ENCODE peak calls at places on chromosomes 1 and 21, in nine cellular contexts. N is Peyer's patch, J is heart left ventricle, D is sigmoid colon, C is A549, M is transverse colon, I is esophagus squamous epithelium, L is body of pancreas, X is tibial nerve. U is an unnamed sample.

GRCh38 chr1:202578565-202578964 is 131.7 kb downstream of the SYT2 start:
- DNase-seq in N (no peak), J (no peak), D (no peak), C (no peak), M (no peak), I (no peak), L (no peak), X (no peak), U (no peak)

GRCh38 chr1:75548721-75549480 is 62.0 kb downstream of the SLC44A5 start:
- DNase-seq in N (no peak), J (no peak), D (no peak), C (no peak), M (no peak), I (no peak), L (no peak), X (no peak), U (no peak)

GRCh38 chr1:200739499-200740290 is 1.0 kb downstream of the CAMSAP2 start:
- DNase-seq in N (no peak), J (peak; percentile 87), D (peak; percentile 74), C (peak; percentile 33), M (peak; percentile 76), I (no peak), L (peak; percentile 78), X (peak; percentile 68), U (peak; percentile 62)

GRCh38 chr1:85654066-85654782 is 54.0 kb downstream of the ZNHIT6 start:
- DNase-seq in N (no peak), J (no peak), D (no peak), C (no peak), M (no peak), I (no peak), L (no peak), X (no peak), U (no peak)

GRCh38 chr1:205480349-205481278 is 23.9 kb upstream of the CDK18 start:
- DNase-seq in N (peak; percentile 21), J (no peak), D (no peak), C (no peak), M (no peak), I (no peak), L (no peak), X (no peak), U (no peak)

GRCh38 chr1:201461193-201461657 is 7.8 kb downstream of the PHLDA3 start:
- DNase-seq in N (no peak), J (no peak), D (peak; percentile 91), C (peak; percentile 84), M (peak; percentile 47), I (no peak), L (peak; percentile 35), X (no peak), U (no peak)

GRCh38 chr1:205630241-205630640 is 1.6 kb downstream of the ELK4 start:
- DNase-seq in N (no peak), J (no peak), D (no peak), C (no peak), M (no peak), I (no peak), L (no peak), X (no peak), U (no peak)

GRCh38 chr1:93620169-93620840 is 61.3 kb downstream of the BCAR3 start:
- DNase-seq in N (no peak), J (no peak), D (peak; percentile 48), C (no peak), M (no peak), I (no peak), L (no peak), X (no peak), U (no peak)

GRCh38 chr1:196355206-196355786 is 252.9 kb downstream of the KCNT2 start:
- DNase-seq in N (no peak), J (no peak), D (no peak), C (peak; percentile 5), M (no peak), I (no peak), L (no peak), X (no peak), U (no peak)

GRCh38 chr1:165844933-165845332 is 17.5 kb downstream of the UCK2 start:
- DNase-seq in N (no peak), J (no peak), D (no peak), C (no peak), M (no peak), I (no peak), L (no peak), X (no peak), U (no peak)

GRCh38 chr1:230421485-230421884 is 4.6 kb downstream of the PGBD5 start:
- DNase-seq in N (no peak), J (no peak), D (no peak), C (no peak), M (no peak), I (no peak), L (no peak), X (no peak), U (no peak)

GRCh38 chr1:200887036-200887435 is 7.7 kb upstream of the INAVA start:
- DNase-seq in N (no peak), J (no peak), D (peak; percentile 25), C (no peak), M (no peak), I (no peak), L (no peak), X (no peak), U (no peak)

GRCh38 chr1:226082587-226082917 is 20.0 kb downstream of the H3-3A start:
- DNase-seq in N (no peak), J (no peak), D (no peak), C (no peak), M (no peak), I (no peak), L (no peak), X (no peak), U (no peak)

GRCh38 chr1:226085675-226086074 is 23.2 kb downstream of the H3-3A start:
- DNase-seq in N (no peak), J (no peak), D (no peak), C (no peak), M (no peak), I (no peak), L (no peak), X (no peak), U (no peak)

GRCh38 chr1:226086776-226087175 is 24.3 kb downstream of the H3-3A start:
- DNase-seq in N (no peak), J (no peak), D (no peak), C (no peak), M (no peak), I (no peak), L (no peak), X (no peak), U (no peak)

GRCh38 chr1:226083303-226084101 is 21.0 kb downstream of the H3-3A start:
- DNase-seq in N (peak; percentile 97), J (peak; percentile 95), D (peak; percentile 94), C (peak; percentile 96), M (peak; percentile 95), I (peak; percentile 50), L (peak; percentile 95), X (peak; percentile 89), U (peak; percentile 95)

DNA sequence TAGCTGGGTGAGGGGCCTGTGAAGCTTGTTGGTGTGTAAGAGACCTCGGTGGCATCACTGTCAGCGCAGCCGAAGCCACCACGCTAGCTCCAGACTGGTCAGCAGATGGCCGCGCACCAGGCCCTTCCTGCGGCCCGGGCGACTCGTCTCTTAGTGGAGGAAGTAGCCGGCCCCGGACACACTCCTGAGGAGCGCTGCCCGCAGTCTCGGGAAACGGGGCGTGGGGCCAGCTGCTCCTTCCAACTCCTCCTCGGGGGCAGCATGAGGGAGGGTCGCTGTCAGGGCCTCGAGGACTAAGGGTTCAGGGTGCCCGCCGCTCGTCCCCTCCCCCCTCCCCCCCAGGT is 20.4 kb downstream of the H3-3A start:
- DNase-seq in N (peak; percentile 58), J (peak; percentile 85), D (peak; percentile 84), C (peak; percentile 56), M (peak; percentile 60), I (no peak), L (peak; percentile 70), X (peak; percentile 35), U (peak; percentile 69)
- TF ChIP-seq POLR2A in N (no peak), J (no peak), D (no peak), C (no peak), M (no peak), I (no peak), L (no peak), X (no peak), U (no peak)

DNA sequence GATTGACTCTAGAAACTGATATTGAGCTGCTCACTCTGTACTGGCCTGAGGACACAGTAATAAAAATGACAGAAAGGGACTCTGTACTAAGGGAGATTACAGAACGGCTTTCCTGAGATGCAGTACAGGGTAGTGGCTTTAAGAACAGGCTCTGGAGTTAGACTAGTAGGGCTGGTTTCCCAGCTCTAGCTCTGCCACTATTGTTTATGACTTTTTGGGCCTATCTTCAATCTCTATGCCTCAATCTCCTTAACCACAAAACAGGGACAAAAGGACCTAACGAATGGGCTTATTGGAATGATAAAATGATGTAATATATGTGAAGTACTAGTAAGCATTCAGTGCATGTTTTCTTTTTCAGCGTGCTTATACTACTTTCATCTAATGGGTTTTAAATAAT is 1.4 kb downstream of the DEPDC1 start:
- DNase-seq in N (no peak), J (no peak), D (no peak), C (no peak), M (no peak), I (no peak), L (no peak), X (no peak), U (no peak)
- TF ChIP-seq POLR2A in N (no peak), J (no peak), D (no peak), C (no peak), M (no peak), I (no peak), L (no peak), X (no peak), U (no peak)

GRCh38 chr21:29002442-29003144 is 9.9 kb upstream of the LTN1 start:
- DNase-seq in N (peak; percentile 95), J (peak; percentile 97), D (peak; percentile 98), C (peak; percentile 84), M (peak; percentile 96), I (peak; percentile 75), L (peak; percentile 95), X (peak; percentile 92), U (no peak)
- TF ChIP-seq POLR2A in N (peak; percentile 91), J (no peak), D (peak; percentile 99), C (peak; percentile 98), M (peak; percentile 98), I (peak; percentile 69), L (peak; percentile 98), X (peak; percentile 95), U (peak; percentile 75)

DNA sequence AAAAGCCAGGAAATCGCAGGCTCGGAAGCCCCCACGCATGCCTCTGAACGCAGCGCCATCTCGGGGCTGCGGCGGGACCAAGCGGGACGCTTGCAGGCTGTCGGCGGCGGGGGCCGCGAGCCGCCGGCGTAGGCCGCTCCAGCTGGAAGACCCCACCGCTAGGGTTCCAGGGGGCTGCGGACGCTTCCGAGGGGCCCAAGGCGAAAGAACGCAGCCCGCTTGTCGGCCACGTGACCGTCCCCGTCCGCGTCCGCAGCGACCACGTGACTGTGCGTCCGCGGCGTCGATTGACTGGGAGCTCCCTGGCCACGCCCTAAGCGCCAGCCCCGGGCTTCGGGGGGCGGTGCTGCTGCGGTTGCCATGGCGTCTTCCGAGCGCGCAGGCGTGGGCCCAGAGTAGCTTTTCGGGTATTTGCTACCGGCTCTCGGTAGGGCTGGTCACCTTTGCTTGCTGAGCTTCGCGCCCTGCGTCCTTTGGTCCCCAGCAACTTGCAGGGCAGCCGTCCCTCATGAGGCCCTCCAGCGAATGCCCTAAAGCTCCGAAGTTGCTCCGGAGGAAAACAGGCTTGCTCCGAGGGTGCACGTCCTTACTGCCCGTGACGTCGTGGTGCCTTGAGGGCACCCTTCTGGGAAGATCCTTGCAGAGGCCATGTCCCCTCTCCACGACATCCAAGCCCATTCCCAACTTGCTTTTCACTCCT is 197.2 kb downstream of the DYRK1A start:
- DNase-seq in N (peak; percentile 93), J (peak; percentile 96), D (peak; percentile 96), C (peak; percentile 66), M (peak; percentile 94), I (peak; percentile 54), L (peak; percentile 96), X (peak; percentile 83), U (peak; percentile 86)
- TF ChIP-seq POLR2A in N (peak; percentile 49), J (no peak), D (peak; percentile 21), C (peak; percentile 76), M (peak; percentile 66), I (no peak), L (peak; percentile 95), X (peak; percentile 50), U (peak; percentile 89)